ENCODE peak calls at places on chromosomes 1 and 21, in eight cellular contexts. R is NCI-H69; X is activated CD4-positive, alpha-beta T cell treated with anti-CD3 and anti-CD28 coated beads for 1 hour; B is fibroblast of pulmonary artery; S is NCI-H2029; A is T-helper 2 cell; H is germinal center; V is AG10803. K is an unnamed sample.

GRCh38 chr1:65825736-65826135 is 33.0 kb downstream of the PDE4B start:
- DNase-seq in X (no peak), R (no peak), A (no peak), B (peak; percentile 47), V (peak; percentile 79), H (no peak), S (no peak), K (peak; percentile 73)

GRCh38 chr1:23553896-23554480 is 5.3 kb downstream of the ID3 start:
- DNase-seq in X (no peak), A (no peak), V (no peak), H (no peak), S (no peak), R (no peak), B (no peak), K (no peak)

GRCh38 chr1:35810096-35810860 is 2.5 kb downstream of the AGO4 start:
- DNase-seq in A (no peak), X (no peak), V (peak; percentile 37), R (peak; percentile 2), S (no peak), H (no peak), B (peak; percentile 35), K (peak; percentile 8)

GRCh38 chr21:32351428-32351827 is 41.4 kb downstream of the URB1 start:
- DNase-seq in A (no peak), B (no peak), R (no peak), H (no peak), X (no peak), S (no peak), V (no peak), K (no peak)

GRCh38 chr1:86119214-86119764 is 37.3 kb downstream of the COL24A1 start:
- DNase-seq in A (no peak), H (no peak), S (no peak), V (no peak), R (no peak), B (peak; percentile 4), X (no peak), K (peak; percentile 16)

GRCh38 chr1:240312872-240313271 is 221.2 kb downstream of the FMN2 start:
- DNase-seq in V (peak; percentile 87), X (no peak), B (peak; percentile 71), R (peak; percentile 28), S (no peak), H (no peak), A (no peak), K (peak; percentile 88)

GRCh38 chr1:8742022-8742924 is 75.2 kb downstream of the RERE start:
- DNase-seq in B (no peak), H (no peak), X (no peak), R (no peak), A (no peak), S (no peak), V (no peak), K (no peak)

GRCh38 chr1:7149080-7149838 is 364.0 kb downstream of the CAMTA1 start:
- DNase-seq in V (peak; percentile 6), B (peak; percentile 3), R (no peak), A (no peak), X (no peak), S (no peak), H (no peak), K (no peak)

GRCh38 chr21:15058718-15059316 is 6.0 kb downstream of the NRIP1 start:
- DNase-seq in B (peak; percentile 48), H (no peak), V (peak; percentile 50), S (no peak), X (no peak), R (peak; percentile 78), A (no peak), K (peak; percentile 75)

GRCh38 chr1:233394860-233395717 is 67.6 kb downstream of the MAP3K21 start:
- DNase-seq in S (peak; percentile 28), X (no peak), H (peak; percentile 16), B (peak; percentile 66), A (peak; percentile 64), V (peak; percentile 58), R (peak; percentile 86), K (peak; percentile 56)

GRCh38 chr21:38269567-38269917 is 12.8 kb downstream of the KCNJ15 start:
- DNase-seq in V (no peak), R (no peak), X (no peak), A (peak; percentile 22), B (no peak), S (no peak), H (no peak), K (peak; percentile 82)

GRCh38 chr1:54774820-54775498 is 10.6 kb upstream of the PARS2 start:
- DNase-seq in S (peak; percentile 15), V (no peak), A (peak; percentile 12), X (no peak), B (peak; percentile 28), H (peak; percentile 71), R (peak; percentile 57), K (peak; percentile 16)

GRCh38 chr1:6906783-6907182 is 121.5 kb downstream of the CAMTA1 start:
- DNase-seq in X (no peak), H (no peak), V (no peak), A (no peak), B (no peak), S (no peak), R (no peak), K (no peak)

GRCh38 chr1:18580087-18580486 is 50.6 kb upstream of the PAX7 start:
- DNase-seq in A (no peak), B (no peak), H (no peak), R (peak; percentile 76), S (no peak), V (no peak), X (no peak), K (no peak)

GRCh38 chr1:99642053-99642452 is 3.9 kb upstream of the PALMD start:
- DNase-seq in B (no peak), X (no peak), S (no peak), V (no peak), H (no peak), A (no peak), R (no peak), K (no peak)

GRCh38 chr1:228088586-228089498 is 6.3 kb downstream of the ARF1 start:
- DNase-seq in S (no peak), V (peak; percentile 61), B (peak; percentile 46), A (no peak), X (no peak), R (no peak), H (no peak), K (peak; percentile 38)

GRCh38 chr1:55854911-55855310 is 639.7 kb upstream of the USP24 start:
- DNase-seq in S (no peak), X (no peak), H (no peak), B (peak; percentile 36), V (peak; percentile 86), A (no peak), R (no peak), K (no peak)

GRCh38 chr1:27144920-27145661 is 9.8 kb downstream of the SLC9A1 start:
- DNase-seq in X (no peak), B (peak; percentile 59), H (no peak), A (no peak), S (no peak), R (peak; percentile 87), V (peak; percentile 90), K (peak; percentile 81)

GRCh38 chr1:176539018-176539417 is 76.0 kb downstream of the PAPPA2 start:
- DNase-seq in A (no peak), R (no peak), V (no peak), X (no peak), B (no peak), S (no peak), H (no peak), K (no peak)

GRCh38 chr1:163834778-163835177 is 513.0 kb downstream of the NUF2 start:
- DNase-seq in X (no peak), H (no peak), B (no peak), S (no peak), R (no peak), A (no peak), V (no peak), K (no peak)

GRCh38 chr1:159923203-159924024 is 1.9 kb downstream of the TAGLN2 start:
- DNase-seq in A (peak; percentile 90), H (peak; percentile 86), V (peak; percentile 85), R (peak; percentile 97), S (peak; percentile 84), X (peak; percentile 79), B (peak; percentile 93), K (peak; percentile 88)

GRCh38 chr21:28793043-28793442 is 199.6 kb downstream of the LTN1 start:
- DNase-seq in S (no peak), X (no peak), V (peak; percentile 51), R (no peak), H (no peak), A (no peak), B (peak; percentile 74), K (peak; percentile 76)

GRCh38 chr1:6220236-6220635 is 14.3 kb downstream of the RNF207 start:
- DNase-seq in V (no peak), X (no peak), H (no peak), R (no peak), A (no peak), B (no peak), S (no peak), K (no peak)

GRCh38 chr1:46394108-46394871 is at the start of gene FAAH:
- DNase-seq in V (peak; percentile 43), A (peak; percentile 65), R (peak; percentile 80), H (peak; percentile 53), S (peak; percentile 81), B (peak; percentile 25), X (no peak), K (peak; percentile 51)

GRCh38 chr1:1286313-1287261 is 6.4 kb downstream of the SCNN1D start:
- DNase-seq in H (no peak), V (no peak), A (no peak), B (no peak), X (no peak), R (no peak), S (no peak), K (no peak)

GRCh38 chr1:31372961-31373896 is at the start of gene FABP3:
- DNase-seq in V (peak; percentile 50), X (no peak), A (peak; percentile 28), R (peak; percentile 76), B (peak; percentile 51), S (no peak), H (peak; percentile 45), K (peak; percentile 66)

GRCh38 chr1:33181038-33181861 is 593 bp downstream of the TRIM62 start:
- DNase-seq in H (peak; percentile 53), V (peak; percentile 17), B (peak; percentile 37), R (peak; percentile 57), S (no peak), A (peak; percentile 64), X (peak; percentile 12), K (peak; percentile 40)

GRCh38 chr1:2784854-2785630 is 16.5 kb downstream of the TTC34 start:
- DNase-seq in H (no peak), S (no peak), V (no peak), A (no peak), B (no peak), R (no peak), X (no peak), K (no peak)

GRCh38 chr1:14300991-14301703 is 297.3 kb upstream of the KAZN start:
- DNase-seq in X (no peak), A (no peak), H (no peak), S (no peak), R (no peak), V (peak; percentile 15), B (no peak), K (no peak)

GRCh38 chr1:92356956-92357355 is 58.1 kb downstream of the RPAP2 start:
- DNase-seq in B (peak; percentile 90), H (no peak), A (peak; percentile 10), S (no peak), R (no peak), X (no peak), V (peak; percentile 89), K (peak; percentile 92)

GRCh38 chr1:69921501-69921900 is 283.9 kb downstream of the LRRC40 start:
- DNase-seq in V (no peak), B (peak; percentile 10), S (no peak), A (no peak), X (no peak), R (no peak), H (no peak), K (no peak)

GRCh38 chr1:101448018-101448417 is 211.2 kb downstream of the S1PR1 start:
- DNase-seq in H (no peak), S (no peak), B (no peak), X (no peak), A (no peak), R (no peak), V (no peak), K (no peak)

GRCh38 chr1:6011161-6011945 is 19.1 kb upstream of the NPHP4 start:
- DNase-seq in S (peak; percentile 22), B (no peak), V (no peak), A (no peak), H (no peak), R (peak; percentile 6), X (no peak), K (no peak)

GRCh38 chr1:9280015-9280860 is 12.5 kb upstream of the SPSB1 start:
- DNase-seq in X (no peak), R (peak; percentile 12), B (peak; percentile 90), V (peak; percentile 95), A (peak; percentile 76), H (no peak), S (no peak), K (peak; percentile 92)

K was measured in fibroblast of villous mesenchyme.